ENCODE peak calls at places on chromosomes 1 and 21, in four cellular contexts. One of them, this sample, is unnamed.

GRCh38 chr21:16186742-16187141 is 457.0 kb downstream of the USP25 start:
- DNase-seq in HCT116: no peak
- DNase-seq in brain microvascular endothelial cell: peak
- DNase-seq in AG04450: no peak
- DNase-seq in this sample: no peak

GRCh38 chr21:44926364-44927101 is 5.8 kb upstream of the ITGB2 start:
- DNase-seq in AG04450: no peak
- DNase-seq in HCT116: no peak
- DNase-seq in brain microvascular endothelial cell: no peak
- DNase-seq in this sample: no peak

GRCh38 chr1:93129507-93130099 is 50.5 kb downstream of the MTF2 start:
- DNase-seq in HCT116: no peak
- DNase-seq in brain microvascular endothelial cell: no peak
- DNase-seq in AG04450: no peak
- DNase-seq in this sample: no peak

GRCh38 chr1:16924919-16925477 is 3.3 kb downstream of the CROCC start:
- DNase-seq in AG04450: no peak
- DNase-seq in HCT116: no peak
- DNase-seq in brain microvascular endothelial cell: no peak
- DNase-seq in this sample: no peak

GRCh38 chr1:47894718-47895393 is 102.3 kb downstream of the TRABD2B start:
- DNase-seq in AG04450: no peak
- DNase-seq in brain microvascular endothelial cell: peak
- DNase-seq in HCT116: no peak
- DNase-seq in this sample: peak

GRCh38 chr1:17777818-17778217 is 22.7 kb downstream of the ACTL8 start:
- DNase-seq in AG04450: no peak
- DNase-seq in brain microvascular endothelial cell: no peak
- DNase-seq in HCT116: no peak
- DNase-seq in this sample: no peak

GRCh38 chr1:77068013-77068412 is 151.2 kb downstream of the PIGK start:
- DNase-seq in AG04450: no peak
- DNase-seq in brain microvascular endothelial cell: no peak
- DNase-seq in HCT116: peak
- DNase-seq in this sample: no peak

GRCh38 chr1:37602750-37603694 is 7.3 kb upstream of the GNL2 start:
- DNase-seq in HCT116: no peak
- DNase-seq in brain microvascular endothelial cell: peak
- DNase-seq in AG04450: no peak
- DNase-seq in this sample: peak

GRCh38 chr21:35226960-35227741 is 178.0 kb upstream of the RUNX1 start:
- DNase-seq in AG04450: no peak
- DNase-seq in HCT116: no peak
- DNase-seq in brain microvascular endothelial cell: no peak
- DNase-seq in this sample: no peak

GRCh38 chr1:106699436-106699835 is 357.0 kb upstream of the PRMT6 start:
- DNase-seq in AG04450: no peak
- DNase-seq in brain microvascular endothelial cell: no peak
- DNase-seq in HCT116: no peak
- DNase-seq in this sample: no peak

GRCh38 chr1:231240531-231240882 is 505 bp upstream of the GNPAT start:
- DNase-seq in AG04450: no peak
- DNase-seq in brain microvascular endothelial cell: no peak
- DNase-seq in HCT116: no peak
- DNase-seq in this sample: no peak

GRCh38 chr1:224082146-224082545 is 31.8 kb upstream of the FBXO28 start:
- DNase-seq in brain microvascular endothelial cell: peak
- DNase-seq in HCT116: no peak
- DNase-seq in AG04450: no peak
- DNase-seq in this sample: peak

GRCh38 chr1:169711469-169712308 is at the start of gene SELL:
- DNase-seq in AG04450: peak
- DNase-seq in brain microvascular endothelial cell: peak
- DNase-seq in HCT116: peak
- DNase-seq in this sample: peak

GRCh38 chr1:182625716-182626504 is 21.7 kb upstream of the RGS16 start:
- DNase-seq in brain microvascular endothelial cell: no peak
- DNase-seq in HCT116: no peak
- DNase-seq in AG04450: no peak
- DNase-seq in this sample: peak

GRCh38 chr1:53203466-53203865 is 6.8 kb downstream of the CPT2 start:
- DNase-seq in AG04450: no peak
- DNase-seq in brain microvascular endothelial cell: no peak
- DNase-seq in HCT116: no peak
- DNase-seq in this sample: no peak

GRCh38 chr1:217568200-217568599 is 62.7 kb downstream of the GPATCH2 start:
- DNase-seq in HCT116: no peak
- DNase-seq in brain microvascular endothelial cell: no peak
- DNase-seq in AG04450: no peak
- DNase-seq in this sample: no peak

GRCh38 chr1:21594935-21595897 is 73.9 kb downstream of the RAP1GAP start:
- DNase-seq in AG04450: no peak
- DNase-seq in HCT116: peak
- DNase-seq in brain microvascular endothelial cell: peak
- DNase-seq in this sample: peak

GRCh38 chr1:50147451-50147850 is 38.7 kb downstream of the ELAVL4 start:
- DNase-seq in AG04450: no peak
- DNase-seq in HCT116: no peak
- DNase-seq in brain microvascular endothelial cell: no peak
- DNase-seq in this sample: no peak

GRCh38 chr21:18608226-18608625 is 204.6 kb upstream of the TMPRSS15 start:
- DNase-seq in HCT116: no peak
- DNase-seq in AG04450: no peak
- DNase-seq in brain microvascular endothelial cell: no peak
- DNase-seq in this sample: no peak

GRCh38 chr1:207389728-207390464 is 64.2 kb upstream of the CR2 start:
- DNase-seq in brain microvascular endothelial cell: peak
- DNase-seq in AG04450: peak
- DNase-seq in HCT116: peak
- DNase-seq in this sample: no peak

GRCh38 chr1:219298581-219299148 is 125.0 kb downstream of the LYPLAL1 start:
- DNase-seq in brain microvascular endothelial cell: no peak
- DNase-seq in HCT116: no peak
- DNase-seq in AG04450: no peak
- DNase-seq in this sample: peak

GRCh38 chr1:22352896-22353295 is 98.8 kb upstream of the ZBTB40 start:
- DNase-seq in brain microvascular endothelial cell: no peak
- DNase-seq in AG04450: no peak
- DNase-seq in HCT116: no peak
- DNase-seq in this sample: no peak

GRCh38 chr1:151905070-151905442 is 4.3 kb downstream of the THEM4 start:
- DNase-seq in HCT116: no peak
- DNase-seq in brain microvascular endothelial cell: peak
- DNase-seq in AG04450: no peak
- DNase-seq in this sample: peak

GRCh38 chr1:87826639-87827345 is 498.1 kb downstream of the LMO4 start:
- DNase-seq in brain microvascular endothelial cell: peak
- DNase-seq in HCT116: no peak
- DNase-seq in AG04450: peak
- DNase-seq in this sample: peak

GRCh38 chr1:238088891-238089290 is 198.2 kb upstream of the ZP4 start:
- DNase-seq in brain microvascular endothelial cell: no peak
- DNase-seq in AG04450: no peak
- DNase-seq in HCT116: no peak
- DNase-seq in this sample: no peak

GRCh38 chr1:240401721-240402120 is 210.2 kb downstream of the GREM2 start:
- DNase-seq in HCT116: no peak
- DNase-seq in brain microvascular endothelial cell: peak
- DNase-seq in AG04450: no peak
- DNase-seq in this sample: no peak

GRCh38 chr1:162728597-162728996 is 61.9 kb upstream of the HSD17B7 start:
- DNase-seq in HCT116: no peak
- DNase-seq in AG04450: no peak
- DNase-seq in brain microvascular endothelial cell: no peak
- DNase-seq in this sample: no peak

GRCh38 chr1:167103236-167103894 is 9.5 kb downstream of the STYXL2 start:
- DNase-seq in HCT116: no peak
- DNase-seq in AG04450: no peak
- DNase-seq in brain microvascular endothelial cell: no peak
- DNase-seq in this sample: no peak

GRCh38 chr1:8004803-8005573 is 21.1 kb downstream of the ERRFI1 start:
- DNase-seq in AG04450: peak
- DNase-seq in HCT116: no peak
- DNase-seq in brain microvascular endothelial cell: peak
- DNase-seq in this sample: peak

GRCh38 chr1:40901886-40902633 is 39.9 kb upstream of the CITED4 start:
- DNase-seq in HCT116: peak
- DNase-seq in brain microvascular endothelial cell: peak
- DNase-seq in AG04450: no peak
- DNase-seq in this sample: peak

GRCh38 chr1:179034720-179035119 is 9.0 kb downstream of the FAM20B start:
- DNase-seq in brain microvascular endothelial cell: no peak
- DNase-seq in AG04450: peak
- DNase-seq in HCT116: no peak
- DNase-seq in this sample: peak

GRCh38 chr21:31456201-31456600 is 112.1 kb upstream of the TIAM1 start:
- DNase-seq in AG04450: no peak
- DNase-seq in brain microvascular endothelial cell: no peak
- DNase-seq in HCT116: no peak
- DNase-seq in this sample: no peak

GRCh38 chr1:220511183-220511582 is 16.8 kb upstream of the MARK1 start:
- DNase-seq in AG04450: no peak
- DNase-seq in brain microvascular endothelial cell: no peak
- DNase-seq in HCT116: no peak
- DNase-seq in this sample: no peak

GRCh38 chr1:247329097-247329617 is 2.5 kb downstream of the ZNF496 start:
- DNase-seq in AG04450: no peak
- DNase-seq in HCT116: no peak
- DNase-seq in brain microvascular endothelial cell: no peak
- DNase-seq in this sample: no peak

GRCh38 chr1:1756661-1757421 is 21.4 kb downstream of the NADK start:
- DNase-seq in brain microvascular endothelial cell: no peak
- DNase-seq in AG04450: no peak
- DNase-seq in HCT116: no peak
- DNase-seq in this sample: no peak

DNA sequence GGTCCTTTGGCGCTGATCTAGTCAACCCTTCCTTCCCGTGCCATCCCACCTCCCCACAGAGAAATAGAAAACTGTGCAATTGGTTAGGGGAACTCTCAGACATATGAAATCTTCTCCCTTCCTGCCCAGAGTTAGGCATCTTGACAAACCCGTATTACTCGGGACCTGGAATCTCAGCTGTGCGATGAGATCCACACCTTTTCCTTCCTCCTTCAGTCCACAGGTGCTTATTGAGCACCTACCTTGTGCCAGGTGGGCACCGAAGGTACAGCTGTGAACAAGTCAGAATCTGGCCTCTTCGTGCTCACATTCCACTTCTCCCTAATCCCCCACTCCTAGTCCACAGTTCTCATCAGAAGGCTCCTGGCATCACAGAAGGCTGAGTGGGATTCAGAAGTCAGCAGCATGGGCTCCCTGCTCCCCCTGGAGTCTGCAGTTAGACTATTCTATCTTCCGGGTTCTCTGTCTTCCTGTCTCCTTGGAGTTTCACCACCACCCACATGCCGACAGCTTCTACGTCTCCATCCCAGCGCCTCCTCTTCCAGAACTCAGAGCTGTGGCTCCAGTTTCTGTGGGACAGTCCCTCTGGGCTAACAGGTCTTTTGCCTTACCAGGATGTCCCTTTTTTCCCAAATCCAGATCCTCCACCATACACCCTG is 23.0 kb downstream of the KNCN start:
- DNase-seq in AG04450: no peak
- DNase-seq in brain microvascular endothelial cell: no peak
- DNase-seq in HCT116: no peak
- DNase-seq in this sample: peak
- TF ChIP-seq CTCF in AG04450: peak
- TF ChIP-seq CTCF in brain microvascular endothelial cell: peak
- TF ChIP-seq CTCF in HCT116: no peak
- TF ChIP-seq CTCF in this sample: no peak

DNA sequence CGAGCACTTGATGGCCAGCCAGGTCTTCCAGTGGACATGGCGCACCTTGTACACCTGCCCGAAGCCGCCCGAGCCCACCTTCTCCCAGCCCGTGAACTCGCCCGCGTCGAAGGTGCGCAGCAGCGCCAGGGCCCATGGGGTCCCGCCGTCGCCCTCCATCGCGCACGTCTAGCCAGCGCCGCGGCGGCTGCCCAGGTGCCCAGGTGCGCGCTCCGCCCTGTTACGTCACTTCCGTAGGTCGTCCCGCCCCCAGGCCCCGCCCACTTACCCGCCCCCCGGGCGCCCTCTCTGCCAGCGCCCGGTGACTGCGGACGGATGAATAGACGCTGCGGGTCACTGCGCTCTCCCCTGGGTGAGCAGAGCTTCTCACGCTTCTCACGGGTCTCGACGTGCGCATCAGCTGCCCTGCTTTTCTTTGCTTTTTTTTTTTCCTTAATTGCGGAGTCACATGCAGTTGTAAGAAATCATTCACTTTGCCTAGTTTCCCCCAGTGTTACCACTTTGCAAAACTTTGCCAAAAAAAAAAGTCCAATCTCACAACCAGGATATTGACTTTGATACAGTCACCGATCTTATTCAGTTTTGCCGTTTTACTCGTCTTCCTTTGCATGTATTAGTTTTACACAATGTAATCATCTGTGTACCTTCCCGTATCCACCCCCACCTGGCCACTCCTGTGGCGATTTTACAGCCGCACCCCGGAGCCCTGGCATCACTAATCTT is at the start of gene RIPK4:
- DNase-seq in HCT116: peak
- DNase-seq in AG04450: no peak
- DNase-seq in brain microvascular endothelial cell: no peak
- DNase-seq in this sample: peak
- H3K4me3 ChIP-seq in HCT116: peak
- H3K4me3 ChIP-seq in AG04450: no peak
- H3K4me3 ChIP-seq in brain microvascular endothelial cell: peak
- H3K4me3 ChIP-seq in this sample: peak

DNA sequence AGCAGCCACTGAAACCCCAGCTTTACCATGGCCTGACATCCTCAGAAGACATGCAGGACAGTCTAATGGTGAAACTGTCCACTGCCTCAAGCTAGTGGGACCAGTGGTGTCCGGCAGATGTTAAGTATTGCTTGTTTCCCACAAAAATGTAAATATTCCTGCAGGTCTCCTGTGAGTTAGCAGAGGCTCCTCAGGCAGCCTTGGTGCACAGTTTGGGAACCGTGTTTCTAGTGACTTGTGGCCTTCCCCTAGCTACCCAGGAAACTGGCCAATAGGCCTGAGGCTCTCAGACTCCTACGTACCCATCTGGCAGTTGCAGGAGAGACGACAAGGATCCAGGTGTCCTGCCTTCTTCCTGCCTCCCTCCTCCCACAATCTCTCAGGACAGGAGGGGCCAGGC is 142.4 kb downstream of the CAMTA1 start:
- DNase-seq in HCT116: no peak
- DNase-seq in brain microvascular endothelial cell: no peak
- DNase-seq in AG04450: no peak
- DNase-seq in this sample: no peak
- TF ChIP-seq CTCF in HCT116: no peak
- TF ChIP-seq CTCF in brain microvascular endothelial cell: no peak
- TF ChIP-seq CTCF in AG04450: no peak
- TF ChIP-seq CTCF in this sample: no peak

DNA sequence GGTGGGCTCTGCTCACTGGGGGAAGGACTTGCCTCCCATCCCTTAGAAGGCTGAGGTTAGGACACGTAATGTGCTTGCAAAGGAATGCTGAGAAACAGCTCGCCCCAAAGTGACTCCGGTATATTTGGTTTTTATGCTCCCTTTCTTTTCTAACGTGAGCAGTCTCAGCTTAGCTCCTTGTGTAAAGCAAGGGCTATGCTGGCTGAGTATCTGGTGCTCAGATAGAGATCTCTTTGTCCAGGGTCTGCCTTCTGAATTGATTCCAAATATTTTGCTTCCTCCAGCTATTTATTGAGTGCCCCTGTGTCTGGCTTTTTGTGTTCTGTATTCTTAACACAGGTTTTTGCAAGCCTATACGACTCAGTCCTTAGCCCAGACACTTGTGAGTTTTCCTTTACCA is 94.5 kb upstream of the ARTN start:
- DNase-seq in brain microvascular endothelial cell: no peak
- DNase-seq in AG04450: no peak
- DNase-seq in HCT116: no peak
- DNase-seq in this sample: no peak
- H3K4me3 ChIP-seq in brain microvascular endothelial cell: no peak
- H3K4me3 ChIP-seq in AG04450: no peak
- H3K4me3 ChIP-seq in HCT116: no peak
- H3K4me3 ChIP-seq in this sample: no peak

This sample was measured in cardiac fibroblast.